ENCODE peak calls at places on chromosomes 2 and 18, in eight cellular contexts. A is NCI-H226; L is SW480; X is NCI-H524; T is T follicular helper cell; I is activated CD8-positive, alpha-beta T cell treated with anti-CD3 and anti-CD28 coated beads for 36 hours; Y is NCI-H2107; B is NCI-H2029. K is an unnamed sample.

GRCh38 chr2:232508246-232508645 is 11.9 kb upstream of the PRSS56 start:
- DNase-seq in A (no peak), L (no peak), X (no peak), T (no peak), I (no peak), Y (no peak), B (no peak), K (no peak)

GRCh38 chr2:29040552-29040951 is 33.8 kb downstream of the PCARE start:
- DNase-seq in A (no peak), L (no peak), X (peak; percentile 61), T (no peak), I (no peak), Y (no peak), B (no peak), K (no peak)

GRCh38 chr18:44828080-44828479 is 147.4 kb downstream of the SETBP1 start:
- DNase-seq in A (no peak), L (no peak), X (no peak), T (no peak), I (no peak), Y (no peak), B (no peak), K (no peak)

GRCh38 chr2:96618599-96619283 is 19.4 kb downstream of the KANSL3 start:
- DNase-seq in A (peak; percentile 35), L (no peak), X (no peak), T (no peak), I (no peak), Y (no peak), B (no peak), K (no peak)

GRCh38 chr2:29531626-29532025 is 389.8 kb downstream of the ALK start:
- DNase-seq in A (no peak), L (no peak), X (no peak), T (no peak), I (no peak), Y (no peak), B (no peak), K (no peak)

GRCh38 chr2:207505180-207505579 is 24.6 kb upstream of the CREB1 start:
- DNase-seq in A (no peak), L (no peak), X (no peak), T (no peak), I (no peak), Y (no peak), B (no peak), K (no peak)

GRCh38 chr2:8263931-8264330 is 417.9 kb upstream of the ID2 start:
- DNase-seq in A (no peak), L (no peak), X (no peak), T (no peak), I (no peak), Y (no peak), B (no peak), K (peak; percentile 55)

GRCh38 chr2:61887684-61888303 is 662 bp downstream of the CCT4 start:
- DNase-seq in A (no peak), L (peak; percentile 34), X (no peak), T (no peak), I (peak; percentile 21), Y (no peak), B (no peak), K (peak; percentile 19)

GRCh38 chr2:42810971-42811865 is 18.8 kb upstream of the HAAO start:
- DNase-seq in A (peak; percentile 79), L (no peak), X (peak; percentile 58), T (peak; percentile 22), I (peak; percentile 49), Y (no peak), B (no peak), K (peak; percentile 69)

GRCh38 chr2:38959464-38959863 is 69.8 kb downstream of the ARHGEF33 start:
- DNase-seq in A (no peak), L (no peak), X (no peak), T (no peak), I (no peak), Y (no peak), B (no peak), K (peak; percentile 17)

GRCh38 chr2:157783180-157783579 is 93.0 kb downstream of the ACVR1 start:
- DNase-seq in A (no peak), L (no peak), X (no peak), T (no peak), I (no peak), Y (no peak), B (no peak), K (no peak)

GRCh38 chr2:167785606-167786005 is 461.8 kb downstream of the STK39 start:
- DNase-seq in A (no peak), L (no peak), X (no peak), T (no peak), I (no peak), Y (no peak), B (no peak), K (no peak)